ENCODE peak calls at places on chromosomes 16 and 17, in five cellular contexts. Y is tibial nerve, D is cardiac fibroblast, V is GM12865, Z is H7. U is an unnamed sample.

GRCh38 chr17:38749222-38750043 is 1.3 kb upstream of the PCGF2 start:
- DNase-seq in Z (peak; percentile 88), Y (peak; percentile 77), V (peak; percentile 74), D (peak; percentile 73), U (peak; percentile 91)

GRCh38 chr17:32486701-32487459 is at the start of gene CDK5R1:
- DNase-seq in Y (no peak), D (peak; percentile 65), Z (peak; percentile 95), V (peak; percentile 83), U (no peak)

GRCh38 chr17:64950871-64951270 is 31.6 kb upstream of the LRRC37A3 start:
- DNase-seq in V (no peak), Z (no peak), D (peak; percentile 34), Y (no peak), U (no peak)

GRCh38 chr16:74954763-74955162 is 30.2 kb downstream of the WDR59 start:
- DNase-seq in Y (no peak), V (no peak), Z (no peak), D (no peak), U (no peak)

GRCh38 chr16:30359871-30360170 is 4.7 kb upstream of the CD2BP2 start:
- DNase-seq in Z (no peak), D (no peak), V (no peak), Y (no peak), U (no peak)

GRCh38 chr16:23922406-23922805 is 86.6 kb downstream of the PRKCB start:
- DNase-seq in V (no peak), Z (no peak), D (no peak), Y (no peak), U (no peak)

GRCh38 chr16:228151-228855 is 946 bp downstream of the LUC7L start:
- DNase-seq in Y (no peak), V (peak; percentile 38), D (no peak), Z (no peak), U (no peak)

GRCh38 chr17:38730526-38731379 is 612 bp downstream of the CISD3 start:
- DNase-seq in D (peak; percentile 71), V (peak; percentile 41), Y (peak; percentile 61), Z (peak; percentile 78), U (peak; percentile 86)

GRCh38 chr17:79353016-79353415 is 257.8 kb downstream of the RBFOX3 start:
- DNase-seq in Z (no peak), Y (no peak), V (no peak), D (no peak), U (no peak)

GRCh38 chr17:39740357-39741111 is 2.8 kb downstream of the GRB7 start:
- DNase-seq in Z (peak; percentile 92), D (peak; percentile 79), Y (no peak), V (no peak), U (no peak)

GRCh38 chr16:88346680-88347505 is 35.9 kb upstream of the ZNF469 start:
- DNase-seq in V (no peak), Y (no peak), Z (peak; percentile 35), D (no peak), U (no peak)

GRCh38 chr17:13600475-13601316 is 1.0 kb downstream of the HS3ST3A1 start:
- DNase-seq in Z (peak; percentile 74), D (no peak), Y (no peak), V (no peak), U (no peak)

GRCh38 chr17:40937384-40937819 is at the start of gene KRT23:
- DNase-seq in Y (no peak), D (no peak), V (no peak), Z (peak; percentile 63), U (no peak)
- H3K4me3 ChIP-seq in Y (no peak within 1 kb of the TSS), D (no peak within 1 kb of the TSS), V (no peak within 1 kb of the TSS), Z (no peak within 1 kb of the TSS), U (peak within 1 kb of the TSS; percentile 36)

GRCh38 chr16:46730126-46730525 is 18.0 kb downstream of the MYLK3 start:
- DNase-seq in Z (no peak), V (no peak), D (no peak), Y (no peak), U (peak; percentile 52)

GRCh38 chr16:46730801-46731690 is 17.1 kb downstream of the MYLK3 start:
- DNase-seq in Y (no peak), V (no peak), D (no peak), Z (no peak), U (peak; percentile 52)

GRCh38 chr16:46732561-46732960 is 15.6 kb downstream of the MYLK3 start:
- DNase-seq in V (no peak), Y (no peak), Z (no peak), D (no peak), U (peak; percentile 17)

GRCh38 chr16:46733319-46733830 is 14.8 kb downstream of the MYLK3 start:
- DNase-seq in Z (no peak), Y (no peak), D (no peak), V (no peak), U (peak; percentile 35)

GRCh38 chr16:46731691-46732555 is 16.2 kb downstream of the MYLK3 start:
- DNase-seq in D (peak; percentile 15), V (no peak), Z (no peak), Y (no peak), U (peak; percentile 46)
- H3K4me3 ChIP-seq in D (no peak overlapping the region), V (no peak overlapping the region), Z (no peak overlapping the region), Y (no peak overlapping the region), U (no peak overlapping the region)

GRCh38 chr17:73158133-73158532 is 6.7 kb upstream of the SSTR2 start:
- DNase-seq in D (no peak), Y (no peak), V (no peak), Z (no peak), U (no peak)

GRCh38 chr17:73156166-73156840 is 8.5 kb upstream of the SSTR2 start:
- DNase-seq in Y (peak; percentile 56), V (peak; percentile 81), Z (peak; percentile 92), D (peak; percentile 69), U (peak; percentile 84)

GRCh38 chr17:73151888-73152633 is 12.7 kb upstream of the SSTR2 start:
- DNase-seq in D (no peak), Y (no peak), V (peak; percentile 66), Z (no peak), U (no peak)

GRCh38 chr17:73156887-73157870 is 7.6 kb upstream of the SSTR2 start:
- DNase-seq in D (no peak), V (peak; percentile 72), Y (no peak), Z (peak; percentile 40), U (no peak)

GRCh38 chr17:73155410-73156165 is 9.2 kb upstream of the SSTR2 start:
- DNase-seq in Z (peak; percentile 74), Y (no peak), D (no peak), V (no peak), U (no peak)
- H3K4me3 ChIP-seq in Z (no peak overlapping the region), Y (no peak overlapping the region), D (no peak overlapping the region), V (no peak overlapping the region), U (no peak overlapping the region)

GRCh38 chr17:7575959-7576358 is 3.5 kb upstream of the CD68 start:
- DNase-seq in Z (no peak), D (no peak), Y (no peak), V (no peak), U (no peak)
- H3K4me3 ChIP-seq in Z (no peak overlapping the region), D (peak overlapping the region; percentile 99), Y (no peak overlapping the region), V (no peak overlapping the region), U (peak overlapping the region; percentile 3)